ENCODE peak calls at places on chromosomes 4 and X, in nine cellular contexts. O is GM12865, H is epithelial cell of esophagus, M is tibial nerve, B is colonic mucosa, A is brain microvascular endothelial cell, Z is testis, P is PC-9, C is tibial artery. T is an unnamed sample.
A peak's percentile ranks its signal among the peaks of the same experiment; 100 is the strongest.

GRCh38 chr4:70651864-70652506 is 14.3 kb downstream of the JCHAIN start:
- DNase-seq in O (peak; percentile 49), H (peak; percentile 48), M (no peak), B (no peak), A (no peak), Z (no peak), P (no peak), C (no peak), T (no peak)

GRCh38 chr4:83535520-83535944 is 376 bp upstream of the GPAT3 start:
- DNase-seq in O (peak; percentile 19), H (peak; percentile 73), M (peak; percentile 20), B (peak; percentile 82), A (peak; percentile 50), Z (peak; percentile 39), P (peak; percentile 63), C (peak; percentile 28), T (no peak)

GRCh38 chr4:10706236-10706635 is 21.7 kb upstream of the CLNK start:
- DNase-seq in O (no peak), H (peak; percentile 9), M (no peak), B (no peak), A (no peak), Z (no peak), P (no peak), C (no peak), T (no peak)

GRCh38 chr4:93063325-93063724 is 759.6 kb downstream of the GRID2 start:
- DNase-seq in O (no peak), H (peak; percentile 21), M (no peak), B (no peak), A (no peak), Z (no peak), P (no peak), C (no peak), T (no peak)

GRCh38 chr4:55386073-55386472 is 9.7 kb upstream of the TMEM165 start:
- DNase-seq in O (peak; percentile 21), H (peak; percentile 51), M (no peak), B (no peak), A (peak; percentile 45), Z (no peak), P (no peak), C (no peak), T (no peak)

GRCh38 chr4:25235401-25235800 is 1.6 kb downstream of the PI4K2B start:
- DNase-seq in O (peak; percentile 21), H (no peak), M (no peak), B (no peak), A (no peak), Z (no peak), P (no peak), C (no peak), T (no peak)

GRCh38 chr4:10611673-10612072 is 72.9 kb downstream of the CLNK start:
- DNase-seq in O (no peak), H (peak; percentile 79), M (no peak), B (no peak), A (peak; percentile 94), Z (no peak), P (peak; percentile 28), C (no peak), T (peak; percentile 47)

GRCh38 chr4:120509719-120510118 is 412.8 kb downstream of the PRDM5 start:
- DNase-seq in O (no peak), H (no peak), M (no peak), B (no peak), A (no peak), Z (no peak), P (no peak), C (no peak), T (no peak)

GRCh38 chr4:138910201-138910913 is 105.2 kb upstream of the NOCT start:
- DNase-seq in O (no peak), H (peak; percentile 68), M (no peak), B (no peak), A (peak; percentile 36), Z (no peak), P (no peak), C (no peak), T (peak; percentile 75)

GRCh38 chr4:124203613-124204284 is 508.8 kb downstream of the ANKRD50 start:
- DNase-seq in O (no peak), H (no peak), M (no peak), B (no peak), A (peak; percentile 9), Z (no peak), P (no peak), C (no peak), T (peak; percentile 46)

GRCh38 chrX:129769467-129770154 is 10.1 kb upstream of the SASH3 start:
- DNase-seq in O (peak; percentile 95), H (no peak), M (no peak), B (no peak), A (no peak), Z (no peak), P (no peak), C (no peak), T (no peak)

DNA sequence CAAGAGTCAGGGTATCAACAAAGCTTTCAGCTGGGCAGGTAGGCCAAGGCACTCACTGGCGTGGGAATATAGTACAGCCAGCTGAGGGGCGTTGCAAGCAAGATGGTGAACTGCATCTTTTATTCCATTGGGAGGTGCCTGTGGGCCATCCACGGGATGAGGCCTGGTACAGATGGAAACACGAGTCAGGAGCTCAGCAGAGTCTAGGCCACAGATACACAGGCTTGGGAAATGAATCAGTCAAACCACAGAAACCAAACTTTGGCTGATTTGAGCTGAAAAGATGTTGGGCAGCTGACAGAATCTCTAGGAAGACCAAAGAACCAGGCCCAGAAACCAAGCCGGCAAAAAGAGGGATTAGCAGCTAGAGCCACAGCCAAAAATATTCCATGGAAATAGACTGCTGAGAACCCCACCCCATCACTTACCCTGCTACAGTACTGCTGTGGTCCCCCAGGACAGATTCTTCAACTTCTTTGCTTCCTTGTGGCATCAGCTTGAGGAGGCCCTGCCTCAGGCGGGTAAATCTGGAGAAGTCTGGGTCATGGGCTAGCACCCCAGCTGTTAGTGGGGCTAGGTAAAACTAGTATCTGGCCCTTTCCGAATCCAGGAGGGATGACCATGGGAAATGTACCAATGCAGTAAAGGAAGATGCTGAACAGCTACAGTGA is 75.4 kb downstream of the TMEM131L start:
- DNase-seq in O (peak; percentile 62), H (no peak), M (no peak), B (no peak), A (peak; percentile 95), Z (no peak), P (no peak), C (no peak), T (peak; percentile 19)
- TF ChIP-seq CTCF in O (no peak), H (no peak), M (no peak), B (no peak), A (peak; percentile 56), Z (no peak), P (no peak), C (no peak), T (no peak)

GRCh38 chr4:21947768-21948346 is 715 bp downstream of the KCNIP4 start:
- DNase-seq in O (no peak), H (no peak), M (no peak), B (no peak), A (no peak), Z (no peak), P (no peak), C (no peak), T (no peak)

GRCh38 chr4:21952549-21952948 is 4.0 kb upstream of the KCNIP4 start:
- DNase-seq in O (peak; percentile 21), H (no peak), M (no peak), B (no peak), A (no peak), Z (no peak), P (no peak), C (no peak), T (no peak)

GRCh38 chr4:21949073-21949457 is 493 bp upstream of the KCNIP4 start:
- DNase-seq in O (no peak), H (peak; percentile 36), M (no peak), B (peak; percentile 22), A (no peak), Z (peak; percentile 30), P (peak; percentile 6), C (no peak), T (no peak)

GRCh38 chr4:21946858-21947257 is 1.7 kb downstream of the KCNIP4 start:
- DNase-seq in O (no peak), H (no peak), M (no peak), B (no peak), A (no peak), Z (no peak), P (no peak), C (no peak), T (no peak)

GRCh38 chr4:21948347-21949072 is at the start of gene KCNIP4:
- DNase-seq in O (no peak), H (peak; percentile 2), M (no peak), B (no peak), A (peak; percentile 6), Z (peak; percentile 23), P (no peak), C (no peak), T (no peak)
- H3K4me3 ChIP-seq in O (no peak within 1 kb of the TSS), H (no peak within 1 kb of the TSS), M (no peak within 1 kb of the TSS), B (peak within 1 kb of the TSS; percentile 28), A (peak within 1 kb of the TSS; percentile 60), Z (peak within 1 kb of the TSS; percentile 48), P (no peak within 1 kb of the TSS), C (no peak within 1 kb of the TSS), T (peak within 1 kb of the TSS; percentile 66)

GRCh38 chr4:4775493-4776004 is 83.9 kb upstream of the MSX1 start:
- DNase-seq in O (no peak), H (no peak), M (no peak), B (no peak), A (no peak), Z (no peak), P (no peak), C (no peak), T (no peak)

GRCh38 chr4:4770610-4771009 is 88.9 kb upstream of the MSX1 start:
- DNase-seq in O (no peak), H (no peak), M (no peak), B (no peak), A (no peak), Z (no peak), P (no peak), C (no peak), T (no peak)

GRCh38 chr4:4772534-4772933 is 86.9 kb upstream of the MSX1 start:
- DNase-seq in O (no peak), H (no peak), M (no peak), B (no peak), A (no peak), Z (no peak), P (no peak), C (no peak), T (no peak)

GRCh38 chr4:4766570-4766969 is 92.9 kb upstream of the MSX1 start:
- DNase-seq in O (no peak), H (no peak), M (no peak), B (no peak), A (peak; percentile 9), Z (no peak), P (no peak), C (no peak), T (no peak)

DNA sequence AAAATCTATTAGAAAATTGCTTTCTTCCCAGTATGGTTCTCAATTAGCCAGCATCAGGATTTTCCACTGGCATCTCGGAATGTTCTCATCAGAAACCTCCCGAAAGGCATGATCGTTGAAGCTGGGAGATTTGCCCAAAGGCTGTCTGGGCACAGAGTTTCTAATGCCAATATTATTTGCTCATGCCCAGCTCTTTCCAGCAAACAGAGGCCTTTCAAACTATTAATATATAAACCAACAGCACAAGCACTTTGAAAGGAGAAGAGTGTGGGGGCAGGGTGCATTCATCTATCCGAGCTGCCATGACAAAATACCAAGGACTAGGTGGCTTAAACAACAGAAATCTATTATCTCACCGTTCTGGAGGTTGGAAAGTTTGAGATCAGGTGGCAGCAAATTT is 88.3 kb upstream of the MSX1 start:
- DNase-seq in O (no peak), H (no peak), M (no peak), B (no peak), A (no peak), Z (no peak), P (no peak), C (no peak), T (no peak)
- TF ChIP-seq CTCF in O (no peak), H (no peak), M (no peak), B (no peak), A (no peak), Z (no peak), P (no peak), C (no peak), T (no peak)

GRCh38 chrX:131792789-131793462 is 230.2 kb upstream of the STK26 start:
- DNase-seq in O (peak; percentile 65), H (no peak), M (no peak), B (peak; percentile 95), A (peak; percentile 87), Z (no peak), P (no peak), C (no peak), T (no peak)
- H3K4me3 ChIP-seq in O (no peak overlapping the region), H (no peak overlapping the region), M (no peak overlapping the region), B (peak overlapping the region; percentile 35), A (peak overlapping the region; percentile 58), Z (no peak overlapping the region), P (no peak overlapping the region), C (no peak overlapping the region), T (peak overlapping the region; percentile 46)